ENCODE peak calls at places on chromosomes 4 and X, in seven cellular contexts. U is NCI-H2081; S is stimulated activated CD4-positive, alpha-beta T cell treated with anti-CD3 and anti-CD28 coated beads, Interleukin-1b, Interleukin-23, amount 100 ng/mL, for 1 hour; C is NCI-H1092 treated with DMSO at 0.1 percent for 48 hours; D is stimulated activated CD8-positive, alpha-beta memory T cell treated with anti-CD3 and anti-CD28 coated beads, Interleukin-7, amount 100 ng/mL, for 1 hour; W is iPS-NIHi11; F is hippocampal formation. T is an unnamed sample.
A peak's percentile ranks its signal among the peaks of the same experiment; 100 is the strongest.

GRCh38 chrX:43551590-43551989 is 104.5 kb upstream of the MAOA start:
- DNase-seq in S (no peak), F (no peak), C (no peak), U (peak; percentile 27), D (no peak), W (no peak), T (no peak)

GRCh38 chr4:155336242-155336641 is 40.5 kb downstream of the MAP9 start:
- DNase-seq in F (no peak), U (no peak), W (no peak), D (no peak), S (no peak), C (no peak), T (no peak)

GRCh38 chr4:1449475-1449832 is 43.2 kb upstream of the NKX1-1 start:
- DNase-seq in C (no peak), U (no peak), F (no peak), S (no peak), W (no peak), D (no peak), T (no peak)

GRCh38 chr4:185096032-185096653 is 46.9 kb upstream of the SLC25A4 start:
- DNase-seq in D (no peak), F (no peak), W (peak; percentile 57), C (peak; percentile 20), U (peak; percentile 21), S (no peak), T (no peak)

GRCh38 chr4:78552398-78553396 is 1.1 kb downstream of the ANXA3 start:
- DNase-seq in F (no peak), C (no peak), W (peak; percentile 78), S (no peak), U (no peak), D (no peak), T (no peak)

GRCh38 chr4:105208556-105208955 is 61.9 kb downstream of the TET2 start:
- DNase-seq in C (no peak), U (no peak), W (no peak), F (no peak), D (no peak), S (no peak), T (no peak)

GRCh38 chrX:96453139-96453538 is 231.5 kb upstream of the DIAPH2 start:
- DNase-seq in D (no peak), F (no peak), C (no peak), W (no peak), S (no peak), U (no peak), T (no peak)

GRCh38 chrX:33324099-33324498 is 112.8 kb upstream of the DMD start:
- DNase-seq in W (peak; percentile 22), C (no peak), D (no peak), S (no peak), F (no peak), U (no peak), T (no peak)

GRCh38 chr4:126869967-126870366 is 762.8 kb upstream of the INTU start:
- DNase-seq in S (no peak), U (no peak), W (no peak), F (no peak), C (no peak), D (no peak), T (no peak)

GRCh38 chr4:60744767-60745166 is 455.4 kb upstream of the ADGRL3 start:
- DNase-seq in F (no peak), S (no peak), U (no peak), C (no peak), D (no peak), W (peak; percentile 10), T (no peak)

GRCh38 chr4:128737098-128737513 is 72.4 kb upstream of the JADE1 start:
- DNase-seq in D (no peak), F (no peak), U (no peak), S (no peak), C (no peak), W (no peak), T (no peak)

GRCh38 chr4:153676984-153677383 is 7.1 kb upstream of the TLR2 start:
- DNase-seq in S (no peak), F (no peak), C (no peak), U (no peak), D (no peak), W (no peak), T (no peak)

GRCh38 chr4:145231906-145232700 is 51.7 kb upstream of the OTUD4 start:
- DNase-seq in U (no peak), S (no peak), C (no peak), W (no peak), F (no peak), D (no peak), T (no peak)

GRCh38 chr4:7398104-7398423 is 36.7 kb downstream of the PSAPL1 start:
- DNase-seq in W (no peak), U (peak; percentile 68), S (no peak), C (peak; percentile 83), F (no peak), D (no peak), T (no peak)

GRCh38 chr4:105357258-105357657 is 116.6 kb downstream of the PPA2 start:
- DNase-seq in F (no peak), W (no peak), C (no peak), D (no peak), S (no peak), U (no peak), T (no peak)

T was measured in esophagus squamous epithelium.